ENCODE peak calls at places on chromosome 1, in six cellular contexts. One of them, this sample, is unnamed.

GRCh38 chr1:8107897-8108296 is 81.8 kb upstream of the ERRFI1 start:
- DNase-seq in breast epithelium: no peak
- DNase-seq in body of pancreas: no peak
- DNase-seq in WERI-Rb-1: no peak
- DNase-seq in pancreas: no peak
- DNase-seq in uterus: no peak
- DNase-seq in this sample: no peak

GRCh38 chr1:197998110-197998509 is 80.9 kb downstream of the LHX9 start:
- DNase-seq in breast epithelium: no peak
- DNase-seq in body of pancreas: no peak
- DNase-seq in WERI-Rb-1: no peak
- DNase-seq in pancreas: no peak
- DNase-seq in uterus: no peak
- DNase-seq in this sample: no peak

GRCh38 chr1:18926315-18927081 is 24.1 kb upstream of the ALDH4A1 start:
- DNase-seq in breast epithelium: no peak
- DNase-seq in body of pancreas: peak; percentile 74
- DNase-seq in WERI-Rb-1: no peak
- DNase-seq in pancreas: no peak
- DNase-seq in uterus: peak; percentile 71
- DNase-seq in this sample: peak; percentile 61

GRCh38 chr1:159879977-159880376 is 17.5 kb upstream of the VSIG8 start:
- DNase-seq in breast epithelium: no peak
- DNase-seq in body of pancreas: no peak
- DNase-seq in WERI-Rb-1: no peak
- DNase-seq in pancreas: no peak
- DNase-seq in uterus: no peak
- DNase-seq in this sample: no peak

GRCh38 chr1:112242470-112242869 is 153.5 kb upstream of the CTTNBP2NL start:
- DNase-seq in breast epithelium: no peak
- DNase-seq in body of pancreas: no peak
- DNase-seq in WERI-Rb-1: no peak
- DNase-seq in pancreas: no peak
- DNase-seq in uterus: no peak
- DNase-seq in this sample: no peak

GRCh38 chr1:34985063-34985770 is at the start of gene TMEM35B:
- DNase-seq in breast epithelium: peak; percentile 61
- DNase-seq in body of pancreas: peak; percentile 65
- DNase-seq in WERI-Rb-1: peak; percentile 76
- DNase-seq in pancreas: peak; percentile 88
- DNase-seq in uterus: peak; percentile 57
- DNase-seq in this sample: peak; percentile 74

GRCh38 chr1:227766015-227766634 is 30.9 kb downstream of the SNAP47 start:
- DNase-seq in breast epithelium: no peak
- DNase-seq in body of pancreas: peak; percentile 72
- DNase-seq in WERI-Rb-1: no peak
- DNase-seq in pancreas: peak; percentile 60
- DNase-seq in uterus: no peak
- DNase-seq in this sample: no peak

GRCh38 chr1:6014130-6014999 is 22.1 kb upstream of the NPHP4 start:
- DNase-seq in breast epithelium: no peak
- DNase-seq in body of pancreas: no peak
- DNase-seq in WERI-Rb-1: no peak
- DNase-seq in pancreas: no peak
- DNase-seq in uterus: no peak
- DNase-seq in this sample: peak; percentile 82

GRCh38 chr1:55064071-55064581 is 24.8 kb downstream of the PCSK9 start:
- DNase-seq in breast epithelium: no peak
- DNase-seq in body of pancreas: no peak
- DNase-seq in WERI-Rb-1: no peak
- DNase-seq in pancreas: no peak
- DNase-seq in uterus: no peak
- DNase-seq in this sample: no peak

GRCh38 chr1:228308628-228309547 is 97.7 kb downstream of the TRIM11 start:
- DNase-seq in breast epithelium: no peak
- DNase-seq in body of pancreas: no peak
- DNase-seq in WERI-Rb-1: no peak
- DNase-seq in pancreas: peak; percentile 38
- DNase-seq in uterus: no peak
- DNase-seq in this sample: no peak

GRCh38 chr1:198929961-198930599 is 291.2 kb downstream of the PTPRC start:
- DNase-seq in breast epithelium: no peak
- DNase-seq in body of pancreas: no peak
- DNase-seq in WERI-Rb-1: no peak
- DNase-seq in pancreas: no peak
- DNase-seq in uterus: no peak
- DNase-seq in this sample: no peak

GRCh38 chr1:222084996-222085395 is 343.1 kb upstream of the DUSP10 start:
- DNase-seq in breast epithelium: no peak
- DNase-seq in body of pancreas: no peak
- DNase-seq in WERI-Rb-1: no peak
- DNase-seq in pancreas: no peak
- DNase-seq in uterus: no peak
- DNase-seq in this sample: no peak

GRCh38 chr1:44786138-44786840 is 1.7 kb downstream of the BEST4 start:
- DNase-seq in breast epithelium: no peak
- DNase-seq in body of pancreas: peak; percentile 83
- DNase-seq in WERI-Rb-1: peak; percentile 70
- DNase-seq in pancreas: peak; percentile 94
- DNase-seq in uterus: peak; percentile 64
- DNase-seq in this sample: peak; percentile 73

GRCh38 chr1:22452401-22452963 is 831 bp downstream of the ZBTB40 start:
- DNase-seq in breast epithelium: no peak
- DNase-seq in body of pancreas: peak; percentile 58
- DNase-seq in WERI-Rb-1: no peak
- DNase-seq in pancreas: no peak
- DNase-seq in uterus: peak; percentile 27
- DNase-seq in this sample: peak; percentile 25

GRCh38 chr1:62241357-62242131 is 46.9 kb downstream of the L1TD1 start:
- DNase-seq in breast epithelium: no peak
- DNase-seq in body of pancreas: peak; percentile 62
- DNase-seq in WERI-Rb-1: no peak
- DNase-seq in pancreas: peak; percentile 73
- DNase-seq in uterus: no peak
- DNase-seq in this sample: peak; percentile 32

GRCh38 chr1:167273027-167273800 is 52.5 kb downstream of the POU2F1 start:
- DNase-seq in breast epithelium: no peak
- DNase-seq in body of pancreas: no peak
- DNase-seq in WERI-Rb-1: peak; percentile 24
- DNase-seq in pancreas: no peak
- DNase-seq in uterus: no peak
- DNase-seq in this sample: no peak

GRCh38 chr1:1833456-1833855 is 55.2 kb upstream of the NADK start:
- DNase-seq in breast epithelium: peak; percentile 56
- DNase-seq in body of pancreas: peak; percentile 31
- DNase-seq in WERI-Rb-1: no peak
- DNase-seq in pancreas: peak; percentile 34
- DNase-seq in uterus: no peak
- DNase-seq in this sample: no peak

GRCh38 chr1:115190766-115191165 is 101.5 kb upstream of the TSPAN2 start:
- DNase-seq in breast epithelium: no peak
- DNase-seq in body of pancreas: no peak
- DNase-seq in WERI-Rb-1: no peak
- DNase-seq in pancreas: no peak
- DNase-seq in uterus: no peak
- DNase-seq in this sample: no peak

GRCh38 chr1:214952648-214953047 is 129.9 kb upstream of the KCNK2 start:
- DNase-seq in breast epithelium: no peak
- DNase-seq in body of pancreas: no peak
- DNase-seq in WERI-Rb-1: peak; percentile 40
- DNase-seq in pancreas: no peak
- DNase-seq in uterus: no peak
- DNase-seq in this sample: no peak

GRCh38 chr1:209485167-209485566 is 98.3 kb upstream of the CAMK1G start:
- DNase-seq in breast epithelium: no peak
- DNase-seq in body of pancreas: peak; percentile 5
- DNase-seq in WERI-Rb-1: no peak
- DNase-seq in pancreas: no peak
- DNase-seq in uterus: no peak
- DNase-seq in this sample: peak; percentile 19

GRCh38 chr1:152479792-152480595 is 30.6 kb upstream of the LCE5A start:
- DNase-seq in breast epithelium: no peak
- DNase-seq in body of pancreas: peak; percentile 40
- DNase-seq in WERI-Rb-1: peak; percentile 89
- DNase-seq in pancreas: peak; percentile 72
- DNase-seq in uterus: no peak
- DNase-seq in this sample: peak; percentile 30

GRCh38 chr1:78227705-78228260 is 182.0 kb downstream of the GIPC2 start:
- DNase-seq in breast epithelium: no peak
- DNase-seq in body of pancreas: no peak
- DNase-seq in WERI-Rb-1: no peak
- DNase-seq in pancreas: no peak
- DNase-seq in uterus: no peak
- DNase-seq in this sample: no peak

GRCh38 chr1:88768187-88768586 is 84.1 kb downstream of the PKN2 start:
- DNase-seq in breast epithelium: no peak
- DNase-seq in body of pancreas: no peak
- DNase-seq in WERI-Rb-1: no peak
- DNase-seq in pancreas: no peak
- DNase-seq in uterus: no peak
- DNase-seq in this sample: no peak

GRCh38 chr1:151368000-151368744 is 4.3 kb downstream of the SELENBP1 start:
- DNase-seq in breast epithelium: no peak
- DNase-seq in body of pancreas: peak; percentile 25
- DNase-seq in WERI-Rb-1: no peak
- DNase-seq in pancreas: no peak
- DNase-seq in uterus: no peak
- DNase-seq in this sample: no peak

GRCh38 chr1:235149824-235150223 is 11.2 kb downstream of the RBM34 start:
- DNase-seq in breast epithelium: no peak
- DNase-seq in body of pancreas: no peak
- DNase-seq in WERI-Rb-1: no peak
- DNase-seq in pancreas: no peak
- DNase-seq in uterus: no peak
- DNase-seq in this sample: no peak

GRCh38 chr1:218294531-218294930 is 9.4 kb downstream of the RRP15 start:
- DNase-seq in breast epithelium: no peak
- DNase-seq in body of pancreas: no peak
- DNase-seq in WERI-Rb-1: no peak
- DNase-seq in pancreas: no peak
- DNase-seq in uterus: no peak
- DNase-seq in this sample: no peak

GRCh38 chr1:116203192-116203723 is 92.1 kb downstream of the MAB21L3 start:
- DNase-seq in breast epithelium: peak; percentile 63
- DNase-seq in body of pancreas: peak; percentile 25
- DNase-seq in WERI-Rb-1: no peak
- DNase-seq in pancreas: no peak
- DNase-seq in uterus: no peak
- DNase-seq in this sample: no peak
- TF ChIP-seq CTCF in breast epithelium: peak; percentile 10
- TF ChIP-seq CTCF in body of pancreas: no peak
- TF ChIP-seq CTCF in WERI-Rb-1: no peak
- TF ChIP-seq CTCF in pancreas: no peak
- TF ChIP-seq CTCF in uterus: no peak
- TF ChIP-seq CTCF in this sample: no peak

GRCh38 chr1:179777731-179778130 is 34.6 kb downstream of the FAM163A start:
- DNase-seq in breast epithelium: no peak
- DNase-seq in body of pancreas: no peak
- DNase-seq in WERI-Rb-1: no peak
- DNase-seq in pancreas: no peak
- DNase-seq in uterus: no peak
- DNase-seq in this sample: no peak
- H3K9me3 ChIP-seq in breast epithelium: no peaks in the 10 kb centered on the region
- H3K9me3 ChIP-seq in body of pancreas: no peaks in the 10 kb centered on the region
- H3K9me3 ChIP-seq in WERI-Rb-1: no peaks in the 10 kb centered on the region
- H3K9me3 ChIP-seq in pancreas: no peaks in the 10 kb centered on the region
- H3K9me3 ChIP-seq in uterus: no peaks in the 10 kb centered on the region
- H3K9me3 ChIP-seq in this sample: no peaks in the 10 kb centered on the region

DNA sequence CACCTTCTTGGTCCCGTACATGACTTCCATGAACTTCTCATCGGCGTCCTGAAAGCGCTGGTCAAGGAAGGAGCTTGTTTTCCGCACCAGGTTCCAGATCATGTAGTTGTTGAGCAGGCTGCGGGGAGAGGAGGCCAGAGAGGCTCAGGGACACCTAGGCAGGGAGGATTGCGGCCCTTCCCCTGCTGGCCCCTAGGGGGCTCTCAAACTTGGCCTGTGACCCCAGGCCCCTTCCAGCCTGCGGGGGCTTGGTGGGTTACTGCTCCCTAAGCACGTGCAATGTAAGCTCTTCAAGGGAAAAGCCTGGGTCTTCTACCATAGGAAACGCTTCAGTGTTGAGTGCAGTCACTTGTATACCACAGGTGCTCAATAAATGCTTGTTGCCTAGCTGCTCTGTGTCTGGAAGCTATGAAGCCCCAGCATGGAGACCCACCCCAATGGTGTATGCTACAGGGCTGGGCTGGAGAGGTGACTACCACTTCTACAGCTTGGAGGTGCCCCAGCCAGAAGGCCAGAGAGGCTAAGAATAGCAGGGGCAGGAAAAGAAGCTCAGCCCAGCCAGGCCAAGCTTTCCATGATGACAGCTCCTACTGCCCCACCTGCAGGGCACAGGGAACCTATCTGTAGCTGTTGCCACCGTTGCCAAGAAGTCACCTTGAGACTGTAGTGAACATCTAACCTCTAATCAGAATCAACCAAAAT is 45.1 kb downstream of the ECE1 start:
- DNase-seq in breast epithelium: no peak
- DNase-seq in body of pancreas: peak; percentile 85
- DNase-seq in WERI-Rb-1: no peak
- DNase-seq in pancreas: no peak
- DNase-seq in uterus: no peak
- DNase-seq in this sample: no peak
- TF ChIP-seq CTCF in breast epithelium: no peak
- TF ChIP-seq CTCF in body of pancreas: no peak
- TF ChIP-seq CTCF in WERI-Rb-1: peak; percentile 62
- TF ChIP-seq CTCF in pancreas: no peak
- TF ChIP-seq CTCF in uterus: no peak
- TF ChIP-seq CTCF in this sample: peak; percentile 29

DNA sequence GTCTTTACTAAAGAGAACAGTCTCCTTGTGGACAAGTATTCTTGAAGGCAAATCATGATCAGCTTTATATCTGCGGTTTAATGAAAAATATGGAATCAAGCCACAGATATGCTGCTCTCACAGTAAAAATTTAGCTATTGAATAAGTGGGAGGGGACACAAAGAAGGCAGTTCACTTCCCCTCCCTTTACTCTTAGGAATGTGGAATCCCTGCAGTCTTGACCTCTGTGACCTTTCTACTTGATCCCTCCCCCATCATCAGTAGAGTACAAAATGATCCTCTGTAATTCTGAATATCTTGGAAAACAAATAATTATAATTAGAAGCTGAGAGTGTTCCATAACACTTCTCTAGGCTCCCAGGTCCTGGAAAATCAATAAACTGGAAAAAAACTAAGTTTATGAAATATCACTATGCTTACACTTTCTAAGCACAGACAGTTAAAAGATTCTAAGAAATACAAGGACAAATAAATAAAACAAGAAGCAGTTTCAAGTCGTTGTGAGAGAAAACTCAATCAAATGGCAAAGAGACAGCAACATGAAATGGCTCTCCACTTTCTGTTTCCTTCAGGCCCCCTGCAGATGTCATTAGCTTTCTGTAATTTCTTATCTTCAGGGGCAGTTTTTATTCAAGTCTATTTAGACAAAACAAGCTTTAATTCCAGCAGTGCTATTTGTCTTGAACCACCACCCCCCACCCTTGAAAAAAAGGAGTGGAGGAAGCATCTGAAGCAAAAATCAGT is 136.5 kb upstream of the HOOK1 start:
- DNase-seq in breast epithelium: no peak
- DNase-seq in body of pancreas: no peak
- DNase-seq in WERI-Rb-1: no peak
- DNase-seq in pancreas: no peak
- DNase-seq in uterus: no peak
- DNase-seq in this sample: no peak
- H3K9me3 ChIP-seq in breast epithelium: no peaks in the 10 kb centered on the region
- H3K9me3 ChIP-seq in body of pancreas: no peaks in the 10 kb centered on the region
- H3K9me3 ChIP-seq in WERI-Rb-1: no peaks in the 10 kb centered on the region
- H3K9me3 ChIP-seq in pancreas: no peaks in the 10 kb centered on the region
- H3K9me3 ChIP-seq in uterus: no peaks in the 10 kb centered on the region
- H3K9me3 ChIP-seq in this sample: no peaks in the 10 kb centered on the region

This sample was measured in left ventricle myocardium inferior.